ENCODE peak calls at places on chromosome 1, in eight cellular contexts. O is fibroblast of lung, Q is astrocyte, V is IMR-90, F is kidney, L is breast epithelium, C is PC-3, G is neural progenitor cell. J is an unnamed sample.

GRCh38 chr1:196259291-196259690 is 348.9 kb downstream of the KCNT2 start:
- DNase-seq in O (no peak), Q (no peak), V (no peak), F (no peak), L (no peak), C (no peak), G (no peak), J (no peak)

GRCh38 chr1:193335797-193336428 is 149.5 kb upstream of the B3GALT2 start:
- DNase-seq in O (peak; percentile 89), Q (peak; percentile 85), V (peak; percentile 77), F (no peak), L (no peak), C (no peak), G (no peak), J (no peak)

GRCh38 chr1:59162665-59163064 is 134.2 kb upstream of the FGGY start:
- DNase-seq in O (no peak), Q (no peak), V (no peak), F (no peak), L (no peak), C (no peak), G (no peak), J (no peak)

GRCh38 chr1:43414634-43415223 is 25.0 kb downstream of the SZT2 start:
- DNase-seq in O (peak; percentile 41), Q (peak; percentile 12), V (peak; percentile 52), F (no peak), L (peak; percentile 38), C (peak; percentile 75), G (peak; percentile 77), J (peak; percentile 71)

GRCh38 chr1:61851849-61852692 is 109.8 kb downstream of the PATJ start:
- DNase-seq in O (peak; percentile 53), Q (peak; percentile 30), V (peak; percentile 79), F (no peak), L (no peak), C (peak; percentile 79), G (peak; percentile 73), J (no peak)

GRCh38 chr1:85274969-85275453 is 1.4 kb downstream of the BCL10 start:
- DNase-seq in O (peak; percentile 79), Q (peak; percentile 75), V (peak; percentile 92), F (no peak), L (no peak), C (peak; percentile 84), G (no peak), J (peak; percentile 59)

GRCh38 chr1:921011-921837 is 2.5 kb upstream of the SAMD11 start:
- DNase-seq in O (peak; percentile 79), Q (peak; percentile 59), V (peak; percentile 71), F (peak; percentile 88), L (no peak), C (peak; percentile 68), G (peak; percentile 93), J (peak; percentile 69)

GRCh38 chr1:152252157-152252556 is 28.2 kb upstream of the HRNR start:
- DNase-seq in O (peak; percentile 75), Q (peak; percentile 64), V (no peak), F (no peak), L (no peak), C (no peak), G (no peak), J (no peak)

GRCh38 chr1:58618303-58618702 is 41.3 kb upstream of the TACSTD2 start:
- DNase-seq in O (peak; percentile 95), Q (peak; percentile 94), V (peak; percentile 99), F (no peak), L (peak; percentile 40), C (peak; percentile 91), G (no peak), J (no peak)

GRCh38 chr1:115710859-115711624 is 57.5 kb downstream of the CASQ2 start:
- DNase-seq in O (no peak), Q (no peak), V (no peak), F (no peak), L (no peak), C (peak; percentile 64), G (no peak), J (no peak)

GRCh38 chr1:36561365-36561731 is 78.6 kb upstream of the CSF3R start:
- DNase-seq in O (no peak), Q (no peak), V (no peak), F (no peak), L (no peak), C (no peak), G (no peak), J (no peak)

GRCh38 chr1:28136636-28137613 is 39.6 kb downstream of the PTAFR start:
- DNase-seq in O (peak; percentile 24), Q (no peak), V (peak; percentile 51), F (no peak), L (no peak), C (peak; percentile 60), G (no peak), J (no peak)

GRCh38 chr1:176195547-176195946 is 11.5 kb downstream of the COP1 start:
- DNase-seq in O (no peak), Q (no peak), V (no peak), F (no peak), L (no peak), C (no peak), G (no peak), J (no peak)

DNA sequence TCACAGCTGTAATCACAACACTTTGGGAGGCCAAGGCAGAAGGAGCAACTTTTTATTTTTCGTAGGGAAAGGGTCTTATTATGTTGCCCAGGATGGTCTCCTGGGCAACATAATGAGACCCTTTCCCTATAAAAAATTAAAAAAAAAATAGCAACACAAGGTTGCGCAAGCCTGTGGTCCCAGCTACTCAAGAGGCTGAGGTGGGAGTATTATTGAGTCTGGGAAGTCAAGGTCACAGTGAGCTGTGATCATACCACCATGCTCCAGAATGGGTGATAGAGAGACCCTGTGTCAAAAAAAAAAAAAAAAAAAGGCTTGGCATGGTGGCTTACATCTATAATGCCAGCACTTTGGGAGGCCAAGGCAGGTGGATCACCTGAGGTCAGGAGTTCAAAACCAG is 131.6 kb downstream of the TRIM33 start:
- DNase-seq in O (no peak), Q (no peak), V (no peak), F (no peak), L (no peak), C (no peak), G (no peak), J (no peak)
- H3K9me3 ChIP-seq in O (no peaks in the 10 kb centered on the region), Q (peaks cover under 1% of the 10 kb centered on the region), V (peaks cover 2% of the 10 kb centered on the region), F (no peaks in the 10 kb centered on the region), L (peaks cover 57% of the 10 kb centered on the region), C (no peaks in the 10 kb centered on the region), G (peaks cover 10% of the 10 kb centered on the region), J (no peaks in the 10 kb centered on the region)

GRCh38 chr1:214551436-214552173 is at the start of gene PTPN14:
- DNase-seq in O (peak; percentile 96), Q (peak; percentile 91), V (peak; percentile 96), F (peak; percentile 96), L (peak; percentile 93), C (peak; percentile 99), G (peak; percentile 98), J (peak; percentile 80)
- TF ChIP-seq CTCF in O (peak; percentile 50), Q (peak; percentile 9), V (peak; percentile 59), F (peak; percentile 21), L (no peak), C (peak; percentile 52), G (peak; percentile 51), J (no peak)

GRCh38 chr1:106292130-106292529 is 764.3 kb upstream of the PRMT6 start:
- DNase-seq in O (no peak), Q (no peak), V (no peak), F (no peak), L (no peak), C (no peak), G (no peak), J (no peak)

GRCh38 chr1:106289265-106289664 is 767.2 kb upstream of the PRMT6 start:
- DNase-seq in O (no peak), Q (no peak), V (no peak), F (no peak), L (no peak), C (no peak), G (no peak), J (no peak)

GRCh38 chr1:106296431-106296830 is 760.0 kb upstream of the PRMT6 start:
- DNase-seq in O (no peak), Q (no peak), V (no peak), F (no peak), L (no peak), C (no peak), G (no peak), J (no peak)

GRCh38 chr1:106290805-106291537 is 765.5 kb upstream of the PRMT6 start:
- DNase-seq in O (no peak), Q (no peak), V (no peak), F (no peak), L (no peak), C (no peak), G (no peak), J (no peak)
- H3K9me3 ChIP-seq in O (no peaks in the 10 kb centered on the region), Q (no peaks in the 10 kb centered on the region), V (peaks cover 7% of the 10 kb centered on the region), F (no peaks in the 10 kb centered on the region), L (no peaks in the 10 kb centered on the region), C (no peaks in the 10 kb centered on the region), G (no peaks in the 10 kb centered on the region), J (no peaks in the 10 kb centered on the region)

GRCh38 chr1:22385537-22385936 is 66.1 kb upstream of the ZBTB40 start:
- DNase-seq in O (no peak), Q (no peak), V (no peak), F (no peak), L (no peak), C (no peak), G (no peak), J (no peak)

GRCh38 chr1:22386774-22387173 is 64.9 kb upstream of the ZBTB40 start:
- DNase-seq in O (no peak), Q (no peak), V (no peak), F (no peak), L (no peak), C (no peak), G (no peak), J (no peak)

GRCh38 chr1:22388666-22389455 is 62.8 kb upstream of the ZBTB40 start:
- DNase-seq in O (peak; percentile 33), Q (no peak), V (no peak), F (no peak), L (no peak), C (peak; percentile 22), G (no peak), J (no peak)

GRCh38 chr1:22383526-22384291 is 67.9 kb upstream of the ZBTB40 start:
- DNase-seq in O (no peak), Q (no peak), V (no peak), F (no peak), L (no peak), C (no peak), G (no peak), J (no peak)

DNA sequence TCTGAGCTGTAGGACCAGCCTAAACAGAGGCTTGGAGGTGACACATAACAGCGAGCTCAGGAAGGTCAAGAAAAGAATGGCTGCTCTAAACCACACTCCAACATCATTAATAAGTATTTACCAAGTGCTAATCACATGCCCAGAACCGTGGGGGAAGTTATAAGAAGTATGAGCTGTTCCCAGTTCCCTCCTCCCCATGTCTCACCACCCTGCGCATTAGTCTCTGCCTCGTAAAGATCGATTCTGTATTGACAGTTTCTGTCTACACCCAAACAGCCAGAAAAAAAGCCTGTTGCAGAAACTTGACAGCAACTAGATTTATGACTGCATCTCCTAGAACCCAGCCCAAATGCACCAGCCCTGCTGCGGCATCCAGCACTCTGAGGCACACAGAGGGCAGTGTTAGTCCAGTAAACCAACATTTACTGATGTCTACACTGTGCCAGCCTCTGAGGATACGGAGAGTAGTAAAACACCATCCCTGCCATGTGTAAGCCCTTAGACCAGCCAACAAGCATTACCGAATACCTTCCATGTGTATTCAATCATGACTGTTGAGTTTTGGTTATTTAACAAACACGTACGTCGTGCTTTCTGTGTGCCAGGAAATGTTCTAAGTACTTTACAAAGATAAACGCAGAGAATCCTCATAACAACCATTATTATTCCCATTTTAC is 63.6 kb upstream of the ZBTB40 start:
- DNase-seq in O (peak; percentile 10), Q (no peak), V (no peak), F (no peak), L (no peak), C (peak; percentile 30), G (no peak), J (no peak)
- TF ChIP-seq CTCF in O (no peak), Q (no peak), V (no peak), F (no peak), L (no peak), C (peak; percentile 13), G (no peak), J (no peak)